ENCODE peak calls at places on chromosomes 13 and 19, in four cellular contexts. One of them, this sample, is unnamed.

GRCh38 chr13:57624565-57625435 is 6.7 kb upstream of the PCDH17 start:
- DNase-seq in K562: peak; percentile 7
- DNase-seq in GM12878: no peak
- DNase-seq in HepG2: peak; percentile 56
- DNase-seq in this sample: no peak

GRCh38 chr19:29119582-29119981 is 93.4 kb downstream of the UQCRFS1 start:
- DNase-seq in K562: no peak
- DNase-seq in GM12878: no peak
- DNase-seq in HepG2: no peak
- DNase-seq in this sample: no peak

GRCh38 chr19:6501740-6502648 is at the start of gene TUBB4A:
- DNase-seq in K562: peak; percentile 67
- DNase-seq in GM12878: no peak
- DNase-seq in HepG2: no peak
- DNase-seq in this sample: no peak

GRCh38 chr19:20858218-20858617 is 64.8 kb upstream of the ZNF85 start:
- DNase-seq in K562: no peak
- DNase-seq in GM12878: no peak
- DNase-seq in HepG2: no peak
- DNase-seq in this sample: no peak

GRCh38 chr19:1857648-1858326 is 5.6 kb downstream of the KLF16 start:
- DNase-seq in K562: no peak
- DNase-seq in GM12878: no peak
- DNase-seq in HepG2: no peak
- DNase-seq in this sample: no peak

GRCh38 chr13:91740811-91741210 is 342.4 kb downstream of the GPC5 start:
- DNase-seq in K562: no peak
- DNase-seq in GM12878: no peak
- DNase-seq in HepG2: no peak
- DNase-seq in this sample: no peak

GRCh38 chr13:56718791-56719190 is 421.9 kb upstream of the PRR20A start:
- DNase-seq in K562: no peak
- DNase-seq in GM12878: no peak
- DNase-seq in HepG2: no peak
- DNase-seq in this sample: no peak

GRCh38 chr19:45294291-45295029 is 28.2 kb downstream of the CKM start:
- DNase-seq in K562: no peak
- DNase-seq in GM12878: no peak
- DNase-seq in HepG2: no peak
- DNase-seq in this sample: no peak

GRCh38 chr13:42035905-42036521 is 12.4 kb upstream of the DGKH start:
- DNase-seq in K562: no peak
- DNase-seq in GM12878: no peak
- DNase-seq in HepG2: no peak
- DNase-seq in this sample: no peak
- TF ChIP-seq ZBTB33 in K562: no peak
- TF ChIP-seq ZBTB33 in GM12878: no peak
- TF ChIP-seq ZBTB33 in HepG2: no peak
- TF ChIP-seq ZBTB33 in this sample: no peak

DNA sequence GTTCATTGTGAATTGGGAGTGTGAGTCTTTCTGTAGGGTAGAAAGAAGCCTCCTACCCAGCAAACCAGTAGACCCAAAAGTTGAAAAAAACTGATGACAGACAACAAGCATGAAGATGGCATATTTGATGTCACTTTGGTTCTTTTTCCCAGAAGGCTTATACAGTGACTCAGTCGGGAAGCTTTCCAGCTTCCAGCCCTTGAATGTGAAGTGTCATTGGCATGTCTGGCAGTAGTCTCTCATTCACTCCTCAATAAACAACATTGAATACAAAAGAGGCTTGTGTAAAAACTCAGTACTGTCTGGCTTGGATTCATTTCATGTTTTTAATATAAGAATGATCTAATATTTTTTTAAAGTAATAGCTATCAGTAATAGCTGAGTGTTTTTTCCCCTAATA is 68.7 kb downstream of the IPO5 start:
- DNase-seq in K562: no peak
- DNase-seq in GM12878: no peak
- DNase-seq in HepG2: peak; percentile 29
- DNase-seq in this sample: no peak
- TF ChIP-seq ATF3 in K562: no peak
- TF ChIP-seq ATF3 in GM12878: no peak
- TF ChIP-seq ATF3 in HepG2: no peak
- TF ChIP-seq ATF3 in this sample: no peak

GRCh38 chr13:114140131-114140908 is 7.9 kb upstream of the RASA3 start:
- DNase-seq in K562: no peak
- DNase-seq in GM12878: no peak
- DNase-seq in HepG2: no peak
- DNase-seq in this sample: no peak

GRCh38 chr13:114141261-114141996 is 9.0 kb upstream of the RASA3 start:
- DNase-seq in K562: no peak
- DNase-seq in GM12878: no peak
- DNase-seq in HepG2: no peak
- DNase-seq in this sample: no peak

GRCh38 chr13:114142640-114143490 is 10.4 kb upstream of the RASA3 start:
- DNase-seq in K562: no peak
- DNase-seq in GM12878: no peak
- DNase-seq in HepG2: no peak
- DNase-seq in this sample: no peak

GRCh38 chr13:114142137-114142550 is 9.7 kb upstream of the RASA3 start:
- DNase-seq in K562: no peak
- DNase-seq in GM12878: no peak
- DNase-seq in HepG2: no peak
- DNase-seq in this sample: no peak

DNA sequence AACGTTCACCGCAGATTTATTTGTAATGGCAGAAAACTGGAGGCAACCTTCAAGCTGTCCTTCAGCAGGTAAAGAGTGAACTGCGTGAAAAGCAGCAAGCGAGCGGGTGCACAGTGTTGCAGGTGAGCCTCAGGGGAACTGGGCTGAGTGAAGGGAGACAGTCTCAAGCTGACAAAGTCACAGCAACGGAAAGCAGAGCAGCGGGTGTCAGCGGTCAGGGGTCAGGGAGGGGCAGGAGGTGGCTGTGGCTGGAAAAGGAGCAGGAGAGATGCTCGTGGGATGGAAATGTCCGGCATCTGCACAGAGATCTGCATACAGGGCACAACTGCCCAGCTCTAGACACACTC is 8.5 kb upstream of the RASA3 start:
- DNase-seq in K562: no peak
- DNase-seq in GM12878: no peak
- DNase-seq in HepG2: no peak
- DNase-seq in this sample: no peak
- TF ChIP-seq ZBTB33 in K562: no peak
- TF ChIP-seq ZBTB33 in GM12878: no peak
- TF ChIP-seq ZBTB33 in HepG2: no peak
- TF ChIP-seq ZBTB33 in this sample: no peak

GRCh38 chr19:30695171-30695875 is 323.1 kb downstream of the ZNF536 start:
- DNase-seq in K562: peak; percentile 14
- DNase-seq in GM12878: no peak
- DNase-seq in HepG2: no peak
- DNase-seq in this sample: no peak
- TF ChIP-seq ATF3 in K562: no peak
- TF ChIP-seq ATF3 in GM12878: no peak
- TF ChIP-seq ATF3 in HepG2: no peak
- TF ChIP-seq ATF3 in this sample: no peak

GRCh38 chr19:58317481-58318072 is 9.2 kb upstream of the ZSCAN22 start:
- DNase-seq in K562: peak; percentile 54
- DNase-seq in GM12878: no peak
- DNase-seq in HepG2: no peak
- DNase-seq in this sample: no peak
- TF ChIP-seq ZBTB33 in K562: no peak
- TF ChIP-seq ZBTB33 in GM12878: no peak
- TF ChIP-seq ZBTB33 in HepG2: no peak
- TF ChIP-seq ZBTB33 in this sample: no peak

GRCh38 chr19:40493778-40494177 is 27.0 kb downstream of the SPTBN4 start:
- DNase-seq in K562: no peak
- DNase-seq in GM12878: no peak
- DNase-seq in HepG2: no peak
- DNase-seq in this sample: no peak
- TF ChIP-seq ATF3 in K562: no peak
- TF ChIP-seq ATF3 in GM12878: no peak
- TF ChIP-seq ATF3 in HepG2: no peak
- TF ChIP-seq ATF3 in this sample: no peak

This sample was measured in HCT116.